ENCODE peak calls at places on chromosomes 2 and 18, in five cellular contexts. One of them, this sample, is unnamed.

GRCh38 chr2:37781028-37781427 is 109.6 kb upstream of the CDC42EP3 start:
- DNase-seq in foreskin fibroblast: peak; percentile 87
- DNase-seq in mammary epithelial cell: peak; percentile 66
- DNase-seq in endodermal cell: no peak
- DNase-seq in fibroblast of lung: peak; percentile 59
- DNase-seq in this sample: peak; percentile 55

GRCh38 chr2:231919341-231920035 is 6.7 kb downstream of the NPPC start:
- DNase-seq in foreskin fibroblast: no peak
- DNase-seq in mammary epithelial cell: no peak
- DNase-seq in endodermal cell: no peak
- DNase-seq in fibroblast of lung: no peak
- DNase-seq in this sample: no peak

GRCh38 chr2:3605013-3605961 is 10.4 kb downstream of the COLEC11 start:
- DNase-seq in foreskin fibroblast: no peak
- DNase-seq in mammary epithelial cell: no peak
- DNase-seq in endodermal cell: no peak
- DNase-seq in fibroblast of lung: peak; percentile 74
- DNase-seq in this sample: no peak

GRCh38 chr2:53842891-53843290 is 16.9 kb downstream of the GPR75 start:
- DNase-seq in foreskin fibroblast: no peak
- DNase-seq in mammary epithelial cell: peak; percentile 52
- DNase-seq in endodermal cell: no peak
- DNase-seq in fibroblast of lung: no peak
- DNase-seq in this sample: no peak

GRCh38 chr2:231467613-231468525 is 3.6 kb upstream of the NCL start:
- DNase-seq in foreskin fibroblast: peak; percentile 11
- DNase-seq in mammary epithelial cell: no peak
- DNase-seq in endodermal cell: no peak
- DNase-seq in fibroblast of lung: no peak
- DNase-seq in this sample: no peak

GRCh38 chr18:78709271-78709809 is 270.3 kb upstream of the SALL3 start:
- DNase-seq in foreskin fibroblast: no peak
- DNase-seq in mammary epithelial cell: no peak
- DNase-seq in endodermal cell: no peak
- DNase-seq in fibroblast of lung: no peak
- DNase-seq in this sample: no peak

GRCh38 chr2:171086352-171087290 is 74.1 kb downstream of the TLK1 start:
- DNase-seq in foreskin fibroblast: peak; percentile 72
- DNase-seq in mammary epithelial cell: peak; percentile 6
- DNase-seq in endodermal cell: peak; percentile 86
- DNase-seq in fibroblast of lung: peak; percentile 73
- DNase-seq in this sample: peak; percentile 56

GRCh38 chr2:1731512-1731962 is 12.8 kb downstream of the PXDN start:
- DNase-seq in foreskin fibroblast: peak; percentile 87
- DNase-seq in mammary epithelial cell: no peak
- DNase-seq in endodermal cell: peak; percentile 55
- DNase-seq in fibroblast of lung: peak; percentile 74
- DNase-seq in this sample: no peak

GRCh38 chr2:195652916-195653315 is 4.1 kb upstream of the SLC39A10 start:
- DNase-seq in foreskin fibroblast: no peak
- DNase-seq in mammary epithelial cell: no peak
- DNase-seq in endodermal cell: no peak
- DNase-seq in fibroblast of lung: no peak
- DNase-seq in this sample: no peak

GRCh38 chr18:7722955-7723354 is 155.8 kb downstream of the PTPRM start:
- DNase-seq in foreskin fibroblast: no peak
- DNase-seq in mammary epithelial cell: no peak
- DNase-seq in endodermal cell: no peak
- DNase-seq in fibroblast of lung: no peak
- DNase-seq in this sample: no peak

GRCh38 chr18:80157708-80158343 is 48.8 kb downstream of the ADNP2 start:
- DNase-seq in foreskin fibroblast: peak; percentile 90
- DNase-seq in mammary epithelial cell: peak; percentile 48
- DNase-seq in endodermal cell: peak; percentile 90
- DNase-seq in fibroblast of lung: peak; percentile 77
- DNase-seq in this sample: peak; percentile 44

GRCh38 chr2:143704432-143705106 is 575.4 kb downstream of the ARHGAP15 start:
- DNase-seq in foreskin fibroblast: no peak
- DNase-seq in mammary epithelial cell: no peak
- DNase-seq in endodermal cell: no peak
- DNase-seq in fibroblast of lung: no peak
- DNase-seq in this sample: no peak

GRCh38 chr18:9673296-9674251 is 34.5 kb upstream of the RAB31 start:
- DNase-seq in foreskin fibroblast: peak; percentile 89
- DNase-seq in mammary epithelial cell: peak; percentile 99
- DNase-seq in endodermal cell: peak; percentile 69
- DNase-seq in fibroblast of lung: peak; percentile 83
- DNase-seq in this sample: peak; percentile 66

GRCh38 chr2:77807531-77808215 is 285.5 kb upstream of the LRRTM4 start:
- DNase-seq in foreskin fibroblast: no peak
- DNase-seq in mammary epithelial cell: no peak
- DNase-seq in endodermal cell: no peak
- DNase-seq in fibroblast of lung: no peak
- DNase-seq in this sample: no peak

GRCh38 chr18:10490401-10491289 is 35.2 kb upstream of the NAPG start:
- DNase-seq in foreskin fibroblast: no peak
- DNase-seq in mammary epithelial cell: no peak
- DNase-seq in endodermal cell: peak; percentile 93
- DNase-seq in fibroblast of lung: no peak
- DNase-seq in this sample: no peak

GRCh38 chr18:5890606-5891360 is 4.5 kb downstream of the TMEM200C start:
- DNase-seq in foreskin fibroblast: peak; percentile 15
- DNase-seq in mammary epithelial cell: no peak
- DNase-seq in endodermal cell: peak; percentile 87
- DNase-seq in fibroblast of lung: no peak
- DNase-seq in this sample: no peak

GRCh38 chr2:45497355-45497754 is 113.7 kb downstream of the SRBD1 start:
- DNase-seq in foreskin fibroblast: peak; percentile 52
- DNase-seq in mammary epithelial cell: no peak
- DNase-seq in endodermal cell: no peak
- DNase-seq in fibroblast of lung: no peak
- DNase-seq in this sample: no peak

GRCh38 chr2:190763901-190764514 is 115.1 kb downstream of the NAB1 start:
- DNase-seq in foreskin fibroblast: peak; percentile 18
- DNase-seq in mammary epithelial cell: peak; percentile 62
- DNase-seq in endodermal cell: no peak
- DNase-seq in fibroblast of lung: no peak
- DNase-seq in this sample: peak; percentile 8

GRCh38 chr18:42706618-42707017 is 408.9 kb downstream of the RIT2 start:
- DNase-seq in foreskin fibroblast: no peak
- DNase-seq in mammary epithelial cell: peak; percentile 92
- DNase-seq in endodermal cell: peak; percentile 58
- DNase-seq in fibroblast of lung: no peak
- DNase-seq in this sample: no peak

GRCh38 chr2:58904091-58904490 is 663.0 kb upstream of the FANCL start:
- DNase-seq in foreskin fibroblast: no peak
- DNase-seq in mammary epithelial cell: no peak
- DNase-seq in endodermal cell: no peak
- DNase-seq in fibroblast of lung: no peak
- DNase-seq in this sample: no peak

GRCh38 chr18:2655954-2656236 is 369 bp downstream of the SMCHD1 start:
- DNase-seq in foreskin fibroblast: no peak
- DNase-seq in mammary epithelial cell: no peak
- DNase-seq in endodermal cell: no peak
- DNase-seq in fibroblast of lung: peak; percentile 42
- DNase-seq in this sample: no peak

GRCh38 chr2:237978058-237978712 is 11.4 kb downstream of the UBE2F start:
- DNase-seq in foreskin fibroblast: peak; percentile 86
- DNase-seq in mammary epithelial cell: no peak
- DNase-seq in endodermal cell: no peak
- DNase-seq in fibroblast of lung: peak; percentile 56
- DNase-seq in this sample: peak; percentile 10

GRCh38 chr2:240220371-240220770 is 79.9 kb upstream of the OTOS start:
- DNase-seq in foreskin fibroblast: peak; percentile 43
- DNase-seq in mammary epithelial cell: peak; percentile 57
- DNase-seq in endodermal cell: peak; percentile 22
- DNase-seq in fibroblast of lung: peak; percentile 14
- DNase-seq in this sample: peak; percentile 59

GRCh38 chr2:64996914-64997313 is 7.7 kb downstream of the SLC1A4 start:
- DNase-seq in foreskin fibroblast: no peak
- DNase-seq in mammary epithelial cell: no peak
- DNase-seq in endodermal cell: no peak
- DNase-seq in fibroblast of lung: no peak
- DNase-seq in this sample: no peak

GRCh38 chr2:222433381-222434173 is 9.2 kb downstream of the SGPP2 start:
- DNase-seq in foreskin fibroblast: no peak
- DNase-seq in mammary epithelial cell: no peak
- DNase-seq in endodermal cell: peak; percentile 71
- DNase-seq in fibroblast of lung: no peak
- DNase-seq in this sample: no peak

GRCh38 chr18:31880186-31880898 is 62.6 kb downstream of the TRAPPC8 start:
- DNase-seq in foreskin fibroblast: no peak
- DNase-seq in mammary epithelial cell: no peak
- DNase-seq in endodermal cell: no peak
- DNase-seq in fibroblast of lung: no peak
- DNase-seq in this sample: no peak

GRCh38 chr2:71276311-71277158 is 49.6 kb upstream of the PAIP2B start:
- DNase-seq in foreskin fibroblast: peak; percentile 93
- DNase-seq in mammary epithelial cell: peak; percentile 91
- DNase-seq in endodermal cell: peak; percentile 98
- DNase-seq in fibroblast of lung: peak; percentile 62
- DNase-seq in this sample: no peak
- TF ChIP-seq CTCF in foreskin fibroblast: no peak
- TF ChIP-seq CTCF in mammary epithelial cell: no peak
- TF ChIP-seq CTCF in endodermal cell: no peak
- TF ChIP-seq CTCF in fibroblast of lung: no peak
- TF ChIP-seq CTCF in this sample: no peak

GRCh38 chr18:45008694-45009372 is 328.1 kb downstream of the SETBP1 start:
- DNase-seq in foreskin fibroblast: no peak
- DNase-seq in mammary epithelial cell: no peak
- DNase-seq in endodermal cell: no peak
- DNase-seq in fibroblast of lung: no peak
- DNase-seq in this sample: no peak

GRCh38 chr18:45012286-45012685 is 331.6 kb downstream of the SETBP1 start:
- DNase-seq in foreskin fibroblast: no peak
- DNase-seq in mammary epithelial cell: peak; percentile 32
- DNase-seq in endodermal cell: no peak
- DNase-seq in fibroblast of lung: no peak
- DNase-seq in this sample: peak; percentile 22

GRCh38 chr18:45019469-45019868 is 338.8 kb downstream of the SETBP1 start:
- DNase-seq in foreskin fibroblast: no peak
- DNase-seq in mammary epithelial cell: peak; percentile 45
- DNase-seq in endodermal cell: no peak
- DNase-seq in fibroblast of lung: no peak
- DNase-seq in this sample: no peak

GRCh38 chr18:45009766-45010165 is 329.1 kb downstream of the SETBP1 start:
- DNase-seq in foreskin fibroblast: no peak
- DNase-seq in mammary epithelial cell: no peak
- DNase-seq in endodermal cell: no peak
- DNase-seq in fibroblast of lung: no peak
- DNase-seq in this sample: no peak

DNA sequence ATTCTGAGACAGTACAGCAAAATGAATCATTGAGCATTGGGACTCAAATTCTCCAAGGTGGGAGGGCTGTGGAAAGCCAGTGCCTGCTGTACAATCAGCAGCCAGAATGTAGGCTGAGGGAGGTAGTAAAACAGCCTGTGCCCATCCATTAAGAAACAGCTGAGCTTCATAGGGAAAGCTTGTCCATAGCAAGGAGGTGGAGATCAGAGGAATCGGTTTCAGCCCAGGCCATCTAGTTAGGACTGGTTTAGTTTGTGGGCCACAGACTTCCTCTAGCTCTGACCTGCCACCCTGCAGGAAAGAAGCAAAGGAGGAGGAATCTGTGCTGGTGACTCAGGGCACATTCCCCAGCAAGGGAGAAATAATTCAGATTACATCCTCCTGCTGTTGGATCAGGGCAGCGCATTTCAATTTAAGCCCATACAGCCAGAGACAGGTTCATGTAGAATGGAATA is 333.4 kb downstream of the SETBP1 start:
- DNase-seq in foreskin fibroblast: peak; percentile 94
- DNase-seq in mammary epithelial cell: peak; percentile 91
- DNase-seq in endodermal cell: peak; percentile 70
- DNase-seq in fibroblast of lung: peak; percentile 72
- DNase-seq in this sample: peak; percentile 89
- TF ChIP-seq CTCF in foreskin fibroblast: peak; percentile 43
- TF ChIP-seq CTCF in mammary epithelial cell: peak; percentile 30
- TF ChIP-seq CTCF in endodermal cell: peak; percentile 60
- TF ChIP-seq CTCF in fibroblast of lung: peak; percentile 41
- TF ChIP-seq CTCF in this sample: peak; percentile 56

DNA sequence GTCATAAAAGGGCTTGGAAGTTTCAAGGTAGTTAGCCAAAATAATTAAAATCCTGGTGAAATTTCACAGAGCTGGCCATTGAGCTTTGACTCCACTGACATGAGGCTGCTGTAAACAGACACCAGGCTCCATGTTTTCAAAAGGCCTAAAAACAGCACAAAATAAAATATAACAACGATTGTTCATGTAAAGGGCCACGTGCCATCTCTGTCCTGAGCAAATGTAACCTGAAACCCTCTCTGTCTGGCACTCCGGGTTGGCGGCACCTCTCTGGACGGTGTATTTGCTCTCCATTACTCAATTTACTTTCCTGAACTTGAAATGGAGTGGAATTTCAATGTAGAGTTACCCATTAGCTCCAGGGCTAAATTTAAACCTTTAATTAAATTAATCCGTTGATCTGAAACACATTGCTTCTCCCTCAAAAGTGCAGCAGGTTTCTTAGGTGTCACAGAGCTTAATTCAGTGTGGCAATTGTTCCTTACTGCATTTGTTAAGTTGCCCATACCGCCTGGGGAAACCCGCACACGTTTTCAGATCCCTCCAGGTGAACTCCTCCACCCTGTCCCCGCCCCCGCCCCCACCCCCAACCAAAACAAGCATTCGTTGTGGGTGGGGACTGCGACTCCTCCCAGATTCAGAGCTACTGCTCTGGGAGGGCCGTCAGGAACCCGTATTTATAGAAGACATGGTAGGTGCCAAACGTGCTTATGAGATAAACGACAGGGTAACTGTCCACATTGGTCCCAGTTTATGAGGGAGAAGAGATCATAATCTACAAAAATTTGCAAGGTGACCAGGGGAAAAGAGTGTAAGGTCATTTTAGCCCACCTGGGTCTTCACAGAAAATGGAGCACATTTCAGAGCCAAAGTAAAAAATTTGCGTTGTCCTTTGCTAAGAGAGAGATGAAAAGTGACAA is 1.2 kb upstream of the CABLES1 start:
- DNase-seq in foreskin fibroblast: no peak
- DNase-seq in mammary epithelial cell: peak; percentile 42
- DNase-seq in endodermal cell: peak; percentile 96
- DNase-seq in fibroblast of lung: no peak
- DNase-seq in this sample: no peak
- TF ChIP-seq CTCF in foreskin fibroblast: no peak
- TF ChIP-seq CTCF in mammary epithelial cell: no peak
- TF ChIP-seq CTCF in endodermal cell: no peak
- TF ChIP-seq CTCF in fibroblast of lung: no peak
- TF ChIP-seq CTCF in this sample: no peak

DNA sequence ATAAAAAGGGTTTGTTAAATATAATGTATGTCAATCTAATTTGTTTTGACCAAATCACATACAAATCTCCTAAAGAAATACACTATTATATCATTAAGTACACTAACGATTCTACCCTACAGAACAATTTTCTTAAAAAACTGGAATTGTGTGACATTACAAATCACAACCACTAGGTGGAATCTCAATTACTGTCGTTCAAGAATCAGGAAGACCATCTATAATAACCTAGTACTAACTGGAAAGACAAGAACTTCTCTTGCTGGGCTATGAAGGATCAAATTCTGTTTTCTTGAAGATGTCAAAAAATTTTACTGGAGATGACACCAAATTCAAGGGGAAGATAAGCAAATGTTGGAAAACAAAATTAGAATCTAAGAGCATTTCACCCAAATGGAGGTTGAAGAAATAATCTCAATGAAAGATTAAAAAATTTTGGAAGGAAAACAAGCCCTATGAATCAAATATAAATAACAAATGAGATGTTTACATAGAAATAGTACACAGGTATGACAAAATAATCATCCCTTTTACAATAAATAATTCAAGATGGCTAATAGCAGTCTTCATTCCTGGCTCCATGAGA is 110.9 kb downstream of the STK39 start:
- DNase-seq in foreskin fibroblast: peak; percentile 58
- DNase-seq in mammary epithelial cell: peak; percentile 36
- DNase-seq in endodermal cell: no peak
- DNase-seq in fibroblast of lung: peak; percentile 65
- DNase-seq in this sample: peak; percentile 42
- TF ChIP-seq CTCF in foreskin fibroblast: peak; percentile 30
- TF ChIP-seq CTCF in mammary epithelial cell: peak; percentile 43
- TF ChIP-seq CTCF in endodermal cell: peak; percentile 81
- TF ChIP-seq CTCF in fibroblast of lung: no peak
- TF ChIP-seq CTCF in this sample: peak; percentile 85

This sample was measured in HFFc6.